ENCODE peak calls at places on chromosomes 5 and 9, in ten cellular contexts. T, M, I, N, L, U, O, D, X and P are unnamed samples.

GRCh38 chr9:36284226-36284625 is 26.0 kb upstream of the GNE start:
- DNase-seq in T (no peak), O (no peak), M (no peak), L (no peak), N (no peak), D (no peak), X (no peak), I (no peak), U (no peak), P (no peak)

GRCh38 chr5:84384604-84385575 is at the start of gene EDIL3:
- DNase-seq in T (no peak), O (no peak), U (no peak), D (peak; percentile 41), M (peak; percentile 40), X (peak; percentile 14), N (peak; percentile 65), I (peak; percentile 62), L (no peak), P (peak; percentile 66)

GRCh38 chr5:4541334-4541733 is 598.8 kb upstream of the ADAMTS16 start:
- DNase-seq in L (no peak), I (no peak), U (no peak), D (no peak), O (no peak), T (no peak), N (no peak), X (no peak), M (no peak), P (no peak)

GRCh38 chr5:36369092-36369737 is 67.5 kb upstream of the RANBP3L start:
- DNase-seq in T (no peak), I (no peak), D (no peak), M (no peak), X (no peak), O (no peak), U (no peak), N (no peak), L (no peak), P (no peak)

GRCh38 chr5:136457390-136458094 is 92.2 kb upstream of the TRPC7 start:
- DNase-seq in U (no peak), N (no peak), I (no peak), D (no peak), T (no peak), M (peak; percentile 84), L (no peak), X (no peak), O (no peak), P (no peak)

GRCh38 chr5:132655821-132656773 is 1.9 kb upstream of the IL13 start:
- DNase-seq in I (peak; percentile 84), O (no peak), D (no peak), L (peak; percentile 15), N (peak; percentile 30), U (no peak), T (peak; percentile 17), X (no peak), M (no peak), P (peak; percentile 86)

GRCh38 chr9:88587885-88588628 is 53.1 kb downstream of the NXNL2 start:
- DNase-seq in T (no peak), O (no peak), I (no peak), L (no peak), N (no peak), M (no peak), X (no peak), U (no peak), D (no peak), P (no peak)

GRCh38 chr5:126676195-126676624 is 75.5 kb downstream of the PHAX start:
- DNase-seq in X (no peak), U (peak; percentile 82), L (peak; percentile 57), O (peak; percentile 53), T (peak; percentile 63), D (peak; percentile 2), I (peak; percentile 76), M (peak; percentile 42), N (peak; percentile 63), P (peak; percentile 66)

GRCh38 chr9:4491621-4491975 is 1.3 kb downstream of the SLC1A1 start:
- DNase-seq in M (no peak), I (no peak), U (no peak), T (no peak), N (no peak), O (no peak), D (no peak), L (no peak), X (no peak), P (peak; percentile 71)

GRCh38 chr5:131441184-131441583 is 177.3 kb downstream of the CDC42SE2 start:
- DNase-seq in X (no peak), T (no peak), U (no peak), D (no peak), N (no peak), I (no peak), M (no peak), O (no peak), L (peak; percentile 12), P (no peak)

GRCh38 chr5:146032911-146033310 is 72.5 kb downstream of the PLAC8L1 start:
- DNase-seq in O (no peak), I (no peak), T (no peak), M (no peak), N (no peak), X (no peak), L (no peak), U (no peak), D (no peak), P (no peak)

GRCh38 chr9:16012621-16013020 is 459.8 kb downstream of the CCDC171 start:
- DNase-seq in O (no peak), I (no peak), D (no peak), M (no peak), U (no peak), L (no peak), X (no peak), T (no peak), N (no peak), P (no peak)